ENCODE peak calls at places on chromosome 17, in eight cellular contexts. G is GM23338; T is neural crest cell; K is activated naive CD4-positive, alpha-beta T cell; B is stimulated activated effector memory CD8-positive, alpha-beta T cell treated with anti-CD3 and anti-CD28 coated beads, Interleukin-12 subunit alpha, Interleukin-12 subunit beta, amount 100 ng/mL, for 72 hours; A is NCI-H1092 treated with DMSO at 0.1 percent for 48 hours; J is NCI-H510A treated with DMSO at 0.1 percent for 48 hours; F is RCC 7860. U is an unnamed sample.

GRCh38 chr17:33520404-33521032 is 227.4 kb upstream of the ASIC2 start:
- DNase-seq in J (peak), F (no peak), T (peak), A (peak), B (peak), G (peak), K (no peak), U (peak)

GRCh38 chr17:10797848-10798328 is 6.0 kb downstream of the TMEM238L start:
- DNase-seq in T (no peak), J (no peak), G (no peak), F (no peak), A (no peak), B (no peak), K (no peak), U (no peak)

GRCh38 chr17:8859804-8860430 is 7.6 kb downstream of the PIK3R6 start:
- DNase-seq in T (no peak), G (no peak), J (no peak), F (no peak), K (no peak), A (no peak), B (no peak), U (no peak)

GRCh38 chr17:13952252-13952721 is 117.0 kb upstream of the COX10 start:
- DNase-seq in A (no peak), T (no peak), K (no peak), B (no peak), F (no peak), G (no peak), J (no peak), U (no peak)

GRCh38 chr17:28891201-28891600 is 6.3 kb downstream of the FLOT2 start:
- DNase-seq in J (no peak), F (no peak), G (no peak), T (no peak), B (no peak), A (no peak), K (no peak), U (no peak)

GRCh38 chr17:48860034-48860433 is 29.2 kb downstream of the CALCOCO2 start:
- DNase-seq in T (no peak), K (no peak), J (no peak), F (no peak), G (peak), B (no peak), A (no peak), U (no peak)

GRCh38 chr17:61306003-61306402 is 93.6 kb upstream of the TBX2 start:
- DNase-seq in T (no peak), F (no peak), J (no peak), K (no peak), B (no peak), G (no peak), A (no peak), U (no peak)

GRCh38 chr17:78224226-78225087 is 7.0 kb upstream of the TMEM235 start:
- DNase-seq in J (no peak), G (no peak), T (no peak), A (peak), B (no peak), K (no peak), F (no peak), U (no peak)

GRCh38 chr17:47199627-47200324 is 9.4 kb upstream of the MYL4 start:
- DNase-seq in K (no peak), A (no peak), G (no peak), J (no peak), F (no peak), B (no peak), T (no peak), U (no peak)